ENCODE peak calls at places on chromosomes 3 and 15, in eight cellular contexts. One of them, this sample, is unnamed.
A peak's percentile ranks its signal among the peaks of the same experiment; 100 is the strongest.

GRCh38 chr3:195226900-195227447 is 44.0 kb downstream of the XXYLT1 start:
- DNase-seq in fibroblast of pulmonary artery: peak; percentile 44
- DNase-seq in gastrocnemius medialis: no peak
- DNase-seq in GM13976: no peak
- DNase-seq in mammary epithelial cell: no peak
- DNase-seq in BE2C: peak; percentile 52
- DNase-seq in dorsolateral prefrontal cortex: peak; percentile 8
- DNase-seq in AG10803: no peak
- DNase-seq in this sample: peak; percentile 15

GRCh38 chr3:99774467-99774866 is 43.2 kb upstream of the CMSS1 start:
- DNase-seq in BE2C: no peak
- DNase-seq in fibroblast of pulmonary artery: peak; percentile 62
- DNase-seq in dorsolateral prefrontal cortex: no peak
- DNase-seq in AG10803: peak; percentile 89
- DNase-seq in mammary epithelial cell: peak; percentile 93
- DNase-seq in gastrocnemius medialis: no peak
- DNase-seq in GM13976: peak; percentile 15
- DNase-seq in this sample: no peak

GRCh38 chr3:71652786-71653419 is 69.4 kb upstream of the FOXP1 start:
- DNase-seq in GM13976: peak; percentile 44
- DNase-seq in dorsolateral prefrontal cortex: no peak
- DNase-seq in mammary epithelial cell: peak; percentile 29
- DNase-seq in BE2C: peak; percentile 49
- DNase-seq in gastrocnemius medialis: peak; percentile 19
- DNase-seq in AG10803: peak; percentile 64
- DNase-seq in fibroblast of pulmonary artery: peak; percentile 75
- DNase-seq in this sample: no peak

GRCh38 chr3:64998317-64998716 is 310.5 kb upstream of the ADAMTS9 start:
- DNase-seq in GM13976: no peak
- DNase-seq in BE2C: no peak
- DNase-seq in gastrocnemius medialis: no peak
- DNase-seq in dorsolateral prefrontal cortex: no peak
- DNase-seq in mammary epithelial cell: no peak
- DNase-seq in AG10803: no peak
- DNase-seq in fibroblast of pulmonary artery: no peak
- DNase-seq in this sample: no peak

GRCh38 chr15:63329567-63330350 is 51.9 kb downstream of the CA12 start:
- DNase-seq in mammary epithelial cell: no peak
- DNase-seq in BE2C: no peak
- DNase-seq in gastrocnemius medialis: no peak
- DNase-seq in GM13976: no peak
- DNase-seq in AG10803: no peak
- DNase-seq in fibroblast of pulmonary artery: no peak
- DNase-seq in dorsolateral prefrontal cortex: no peak
- DNase-seq in this sample: no peak

GRCh38 chr15:62421289-62421688 is 256.2 kb upstream of the C2CD4B start:
- DNase-seq in fibroblast of pulmonary artery: no peak
- DNase-seq in gastrocnemius medialis: no peak
- DNase-seq in GM13976: no peak
- DNase-seq in AG10803: no peak
- DNase-seq in BE2C: no peak
- DNase-seq in dorsolateral prefrontal cortex: no peak
- DNase-seq in mammary epithelial cell: no peak
- DNase-seq in this sample: no peak

GRCh38 chr3:4821975-4822374 is 157.3 kb upstream of the BHLHE40 start:
- DNase-seq in dorsolateral prefrontal cortex: no peak
- DNase-seq in mammary epithelial cell: no peak
- DNase-seq in gastrocnemius medialis: no peak
- DNase-seq in GM13976: no peak
- DNase-seq in BE2C: no peak
- DNase-seq in AG10803: no peak
- DNase-seq in fibroblast of pulmonary artery: no peak
- DNase-seq in this sample: no peak

GRCh38 chr3:48140284-48140683 is 47.9 kb downstream of the CDC25A start:
- DNase-seq in AG10803: no peak
- DNase-seq in GM13976: no peak
- DNase-seq in fibroblast of pulmonary artery: peak; percentile 16
- DNase-seq in mammary epithelial cell: no peak
- DNase-seq in BE2C: no peak
- DNase-seq in gastrocnemius medialis: no peak
- DNase-seq in dorsolateral prefrontal cortex: no peak
- DNase-seq in this sample: no peak

GRCh38 chr15:90262426-90262825 is 3.0 kb upstream of the NGRN start:
- DNase-seq in GM13976: no peak
- DNase-seq in gastrocnemius medialis: no peak
- DNase-seq in dorsolateral prefrontal cortex: peak; percentile 11
- DNase-seq in mammary epithelial cell: no peak
- DNase-seq in fibroblast of pulmonary artery: no peak
- DNase-seq in AG10803: no peak
- DNase-seq in BE2C: no peak
- DNase-seq in this sample: no peak

GRCh38 chr15:98292442-98293240 is 332.1 kb downstream of the ARRDC4 start:
- DNase-seq in fibroblast of pulmonary artery: peak; percentile 4
- DNase-seq in AG10803: peak; percentile 3
- DNase-seq in dorsolateral prefrontal cortex: no peak
- DNase-seq in BE2C: peak; percentile 71
- DNase-seq in gastrocnemius medialis: no peak
- DNase-seq in GM13976: peak; percentile 73
- DNase-seq in mammary epithelial cell: peak; percentile 20
- DNase-seq in this sample: no peak

GRCh38 chr15:68204361-68204760 is 771 bp downstream of the CALML4 start:
- DNase-seq in BE2C: no peak
- DNase-seq in gastrocnemius medialis: no peak
- DNase-seq in AG10803: no peak
- DNase-seq in dorsolateral prefrontal cortex: no peak
- DNase-seq in fibroblast of pulmonary artery: no peak
- DNase-seq in mammary epithelial cell: no peak
- DNase-seq in GM13976: no peak
- DNase-seq in this sample: no peak

GRCh38 chr3:169026543-169027181 is 636.9 kb downstream of the MECOM start:
- DNase-seq in GM13976: no peak
- DNase-seq in gastrocnemius medialis: no peak
- DNase-seq in AG10803: peak; percentile 86
- DNase-seq in mammary epithelial cell: peak; percentile 95
- DNase-seq in fibroblast of pulmonary artery: peak; percentile 93
- DNase-seq in BE2C: no peak
- DNase-seq in dorsolateral prefrontal cortex: no peak
- DNase-seq in this sample: no peak

GRCh38 chr15:23467110-23467600 is 20.1 kb upstream of the GOLGA6L2 start:
- DNase-seq in fibroblast of pulmonary artery: peak; percentile 55
- DNase-seq in mammary epithelial cell: peak; percentile 1
- DNase-seq in AG10803: peak; percentile 41
- DNase-seq in dorsolateral prefrontal cortex: no peak
- DNase-seq in GM13976: peak; percentile 56
- DNase-seq in BE2C: no peak
- DNase-seq in gastrocnemius medialis: no peak
- DNase-seq in this sample: no peak

GRCh38 chr3:64158334-64158733 is 66.9 kb downstream of the PRICKLE2 start:
- DNase-seq in AG10803: no peak
- DNase-seq in dorsolateral prefrontal cortex: no peak
- DNase-seq in gastrocnemius medialis: no peak
- DNase-seq in BE2C: no peak
- DNase-seq in GM13976: no peak
- DNase-seq in fibroblast of pulmonary artery: peak; percentile 50
- DNase-seq in mammary epithelial cell: no peak
- DNase-seq in this sample: no peak

DNA sequence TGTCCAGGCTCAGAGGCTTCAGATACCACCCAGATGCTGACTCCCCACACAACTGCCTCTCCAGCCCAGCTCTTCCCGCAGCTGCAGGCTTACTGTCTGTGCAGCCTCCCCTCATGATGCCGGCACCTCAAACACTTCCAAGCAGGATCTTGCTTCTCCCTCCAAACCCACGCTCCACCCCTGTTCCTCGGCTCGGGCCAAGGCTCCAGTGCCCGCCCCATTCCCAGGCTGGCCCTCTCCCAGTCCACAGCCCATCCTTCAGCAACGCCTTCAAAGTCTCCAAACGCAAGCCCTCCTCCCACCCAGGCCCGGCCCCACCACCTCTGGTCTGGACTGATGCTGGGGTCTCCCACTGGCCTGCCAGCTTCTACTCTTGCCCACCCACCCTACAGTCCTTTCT is 159.3 kb upstream of the LINGO1 start:
- DNase-seq in fibroblast of pulmonary artery: no peak
- DNase-seq in gastrocnemius medialis: no peak
- DNase-seq in mammary epithelial cell: no peak
- DNase-seq in BE2C: no peak
- DNase-seq in AG10803: no peak
- DNase-seq in GM13976: no peak
- DNase-seq in dorsolateral prefrontal cortex: no peak
- DNase-seq in this sample: no peak
- TF ChIP-seq CTCF in fibroblast of pulmonary artery: no peak
- TF ChIP-seq CTCF in gastrocnemius medialis: no peak
- TF ChIP-seq CTCF in mammary epithelial cell: no peak
- TF ChIP-seq CTCF in BE2C: no peak
- TF ChIP-seq CTCF in AG10803: no peak
- TF ChIP-seq CTCF in GM13976: no peak
- TF ChIP-seq CTCF in dorsolateral prefrontal cortex: no peak
- TF ChIP-seq CTCF in this sample: no peak

DNA sequence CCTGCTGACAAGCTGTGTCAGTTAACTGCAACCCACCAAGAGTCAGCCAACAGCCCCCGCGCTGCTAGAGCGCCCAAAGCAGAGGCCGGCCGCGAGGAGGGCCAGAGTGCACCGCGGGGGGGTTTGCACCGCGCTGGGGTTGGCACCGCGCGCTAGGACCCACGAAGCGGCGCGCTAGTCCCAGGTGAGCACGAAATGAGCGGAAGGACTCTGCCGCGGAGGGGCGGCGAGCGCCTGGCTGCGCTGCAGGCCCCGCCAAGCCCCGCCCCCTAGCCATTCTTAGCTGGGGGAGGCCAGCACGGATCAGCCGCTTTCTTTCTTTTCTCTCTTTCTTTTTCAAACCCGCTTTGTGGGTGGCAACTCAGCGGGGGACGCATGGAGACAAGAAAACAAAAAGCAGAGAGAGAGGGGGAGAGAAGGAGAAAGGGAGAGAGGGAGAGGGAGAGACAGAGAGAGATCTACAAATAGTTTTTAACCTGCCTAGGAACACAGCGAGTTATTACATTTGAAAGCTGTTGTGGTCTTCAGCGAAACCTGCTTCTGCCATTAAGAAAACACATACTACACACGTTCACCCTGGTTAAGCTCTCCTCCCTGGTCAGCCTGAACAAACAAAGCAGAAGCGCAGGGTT is 6.9 kb upstream of the FOXB1 start:
- DNase-seq in AG10803: no peak
- DNase-seq in fibroblast of pulmonary artery: no peak
- DNase-seq in GM13976: peak; percentile 83
- DNase-seq in gastrocnemius medialis: no peak
- DNase-seq in mammary epithelial cell: peak; percentile 38
- DNase-seq in dorsolateral prefrontal cortex: no peak
- DNase-seq in BE2C: no peak
- DNase-seq in this sample: no peak
- TF ChIP-seq CTCF in AG10803: no peak
- TF ChIP-seq CTCF in fibroblast of pulmonary artery: no peak
- TF ChIP-seq CTCF in GM13976: peak; percentile 46
- TF ChIP-seq CTCF in gastrocnemius medialis: no peak
- TF ChIP-seq CTCF in mammary epithelial cell: no peak
- TF ChIP-seq CTCF in dorsolateral prefrontal cortex: no peak
- TF ChIP-seq CTCF in BE2C: no peak
- TF ChIP-seq CTCF in this sample: no peak

DNA sequence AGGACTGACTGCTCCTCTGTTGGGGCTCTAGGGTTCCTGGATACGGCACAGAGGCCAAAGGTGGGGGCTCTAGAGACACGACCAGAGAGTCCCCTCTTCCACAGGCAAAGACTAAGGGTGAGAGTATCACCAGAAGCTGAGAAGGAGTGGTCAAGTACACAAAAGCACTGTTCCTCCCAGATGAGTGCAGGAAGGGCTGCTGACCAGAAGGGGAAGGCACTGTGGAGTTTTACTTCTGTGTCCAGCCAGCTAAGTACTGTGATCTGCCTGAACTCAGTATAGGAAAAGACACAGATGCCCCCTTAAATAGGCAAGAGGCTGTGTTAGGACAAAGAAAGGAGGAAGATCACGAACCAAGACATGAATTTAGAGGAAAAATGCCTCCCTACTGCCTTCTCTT is 11.7 kb downstream of the MRPS11 start:
- DNase-seq in BE2C: no peak
- DNase-seq in GM13976: no peak
- DNase-seq in AG10803: no peak
- DNase-seq in gastrocnemius medialis: no peak
- DNase-seq in fibroblast of pulmonary artery: no peak
- DNase-seq in mammary epithelial cell: no peak
- DNase-seq in dorsolateral prefrontal cortex: no peak
- DNase-seq in this sample: no peak
- TF ChIP-seq CTCF in BE2C: peak; percentile 20
- TF ChIP-seq CTCF in GM13976: no peak
- TF ChIP-seq CTCF in AG10803: no peak
- TF ChIP-seq CTCF in gastrocnemius medialis: no peak
- TF ChIP-seq CTCF in fibroblast of pulmonary artery: no peak
- TF ChIP-seq CTCF in mammary epithelial cell: no peak
- TF ChIP-seq CTCF in dorsolateral prefrontal cortex: no peak
- TF ChIP-seq CTCF in this sample: no peak

GRCh38 chr3:124617177-124617576 is 113.1 kb upstream of the UMPS start:
- DNase-seq in AG10803: no peak
- DNase-seq in fibroblast of pulmonary artery: no peak
- DNase-seq in BE2C: no peak
- DNase-seq in gastrocnemius medialis: no peak
- DNase-seq in dorsolateral prefrontal cortex: no peak
- DNase-seq in mammary epithelial cell: no peak
- DNase-seq in GM13976: no peak
- DNase-seq in this sample: no peak

GRCh38 chr3:124621498-124621897 is 108.8 kb upstream of the UMPS start:
- DNase-seq in AG10803: no peak
- DNase-seq in mammary epithelial cell: no peak
- DNase-seq in fibroblast of pulmonary artery: peak; percentile 39
- DNase-seq in gastrocnemius medialis: no peak
- DNase-seq in GM13976: no peak
- DNase-seq in BE2C: peak; percentile 87
- DNase-seq in dorsolateral prefrontal cortex: no peak
- DNase-seq in this sample: no peak

GRCh38 chr3:124625084-124625483 is 105.2 kb upstream of the UMPS start:
- DNase-seq in gastrocnemius medialis: no peak
- DNase-seq in BE2C: no peak
- DNase-seq in GM13976: no peak
- DNase-seq in mammary epithelial cell: no peak
- DNase-seq in AG10803: no peak
- DNase-seq in fibroblast of pulmonary artery: no peak
- DNase-seq in dorsolateral prefrontal cortex: no peak
- DNase-seq in this sample: no peak

GRCh38 chr3:124619887-124620599 is 110.2 kb upstream of the UMPS start:
- DNase-seq in AG10803: no peak
- DNase-seq in gastrocnemius medialis: no peak
- DNase-seq in GM13976: no peak
- DNase-seq in BE2C: no peak
- DNase-seq in mammary epithelial cell: no peak
- DNase-seq in dorsolateral prefrontal cortex: no peak
- DNase-seq in fibroblast of pulmonary artery: no peak
- DNase-seq in this sample: no peak

DNA sequence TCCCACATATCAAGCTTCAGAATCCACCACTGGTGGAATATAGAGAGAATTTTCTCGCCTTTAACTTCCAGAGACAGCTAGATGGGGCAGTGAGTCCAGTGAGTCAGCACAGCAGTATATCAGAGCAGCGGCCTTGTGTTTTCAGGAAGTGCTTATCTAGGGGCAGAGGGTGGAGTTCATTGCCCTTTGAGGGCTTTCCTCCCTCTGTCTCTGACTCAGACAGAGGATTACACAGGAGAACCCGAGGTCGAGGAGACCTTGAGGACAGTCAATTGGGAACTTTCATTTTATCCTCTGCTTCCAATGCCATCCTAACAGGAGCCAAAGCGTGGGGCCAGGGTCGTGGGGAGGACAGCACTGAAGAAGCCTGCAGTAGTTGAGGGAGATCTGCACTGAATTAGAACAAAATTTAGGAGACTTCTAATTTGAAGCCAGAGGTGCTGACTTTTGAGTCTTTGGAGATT is 109.6 kb upstream of the UMPS start:
- DNase-seq in gastrocnemius medialis: peak; percentile 40
- DNase-seq in AG10803: peak; percentile 4
- DNase-seq in mammary epithelial cell: no peak
- DNase-seq in GM13976: peak; percentile 36
- DNase-seq in BE2C: peak; percentile 30
- DNase-seq in dorsolateral prefrontal cortex: no peak
- DNase-seq in fibroblast of pulmonary artery: peak; percentile 36
- DNase-seq in this sample: no peak
- TF ChIP-seq CTCF in gastrocnemius medialis: no peak
- TF ChIP-seq CTCF in AG10803: no peak
- TF ChIP-seq CTCF in mammary epithelial cell: no peak
- TF ChIP-seq CTCF in GM13976: peak; percentile 16
- TF ChIP-seq CTCF in BE2C: peak; percentile 11
- TF ChIP-seq CTCF in dorsolateral prefrontal cortex: no peak
- TF ChIP-seq CTCF in fibroblast of pulmonary artery: peak; percentile 5
- TF ChIP-seq CTCF in this sample: no peak

This sample was measured in omental fat pad.